ENCODE peak calls at places on chromosomes 16 and 17, in ten cellular contexts. One of them, this sample, is unnamed.

GRCh38 chr16:50740747-50741146 is 1.1 kb upstream of the CYLD start:
- DNase-seq in uterus: no peak
- DNase-seq in heart right ventricle: no peak
- DNase-seq in AG04450: no peak
- DNase-seq in endodermal cell: no peak
- DNase-seq in breast epithelium: no peak
- DNase-seq in neural progenitor cell: no peak
- DNase-seq in MM.1S: no peak
- DNase-seq in K562: no peak
- DNase-seq in transverse colon: no peak
- DNase-seq in this sample: no peak

GRCh38 chr17:72677714-72678390 is 414.6 kb downstream of the SLC39A11 start:
- DNase-seq in uterus: no peak
- DNase-seq in transverse colon: no peak
- DNase-seq in AG04450: peak
- DNase-seq in MM.1S: no peak
- DNase-seq in K562: no peak
- DNase-seq in heart right ventricle: no peak
- DNase-seq in breast epithelium: no peak
- DNase-seq in neural progenitor cell: no peak
- DNase-seq in endodermal cell: no peak
- DNase-seq in this sample: no peak

GRCh38 chr17:44719444-44719843 is 11.0 kb downstream of the DBF4B start:
- DNase-seq in uterus: no peak
- DNase-seq in MM.1S: no peak
- DNase-seq in K562: no peak
- DNase-seq in transverse colon: no peak
- DNase-seq in endodermal cell: no peak
- DNase-seq in breast epithelium: no peak
- DNase-seq in AG04450: no peak
- DNase-seq in neural progenitor cell: no peak
- DNase-seq in heart right ventricle: no peak
- DNase-seq in this sample: no peak

GRCh38 chr17:40550608-40551007 is 14.7 kb downstream of the CCR7 start:
- DNase-seq in K562: no peak
- DNase-seq in heart right ventricle: peak
- DNase-seq in transverse colon: peak
- DNase-seq in AG04450: no peak
- DNase-seq in endodermal cell: peak
- DNase-seq in uterus: peak
- DNase-seq in MM.1S: no peak
- DNase-seq in neural progenitor cell: no peak
- DNase-seq in breast epithelium: peak
- DNase-seq in this sample: peak

GRCh38 chr17:21286066-21286770 is 1.7 kb downstream of the MAP2K3 start:
- DNase-seq in transverse colon: peak
- DNase-seq in K562: peak
- DNase-seq in neural progenitor cell: peak
- DNase-seq in breast epithelium: peak
- DNase-seq in AG04450: peak
- DNase-seq in uterus: peak
- DNase-seq in heart right ventricle: peak
- DNase-seq in MM.1S: no peak
- DNase-seq in endodermal cell: no peak
- DNase-seq in this sample: peak

GRCh38 chr16:11402051-11402744 is 56.9 kb downstream of the RMI2 start:
- DNase-seq in AG04450: no peak
- DNase-seq in K562: no peak
- DNase-seq in uterus: no peak
- DNase-seq in neural progenitor cell: no peak
- DNase-seq in breast epithelium: no peak
- DNase-seq in transverse colon: no peak
- DNase-seq in MM.1S: no peak
- DNase-seq in endodermal cell: peak
- DNase-seq in heart right ventricle: no peak
- DNase-seq in this sample: no peak

GRCh38 chr16:57720142-57720575 is 15.4 kb upstream of the KATNB1 start:
- DNase-seq in endodermal cell: peak
- DNase-seq in neural progenitor cell: peak
- DNase-seq in heart right ventricle: peak
- DNase-seq in AG04450: peak
- DNase-seq in breast epithelium: no peak
- DNase-seq in uterus: no peak
- DNase-seq in K562: peak
- DNase-seq in transverse colon: peak
- DNase-seq in MM.1S: peak
- DNase-seq in this sample: peak

GRCh38 chr16:424033-424622 is 1.3 kb upstream of the RAB11FIP3 start:
- DNase-seq in K562: no peak
- DNase-seq in transverse colon: peak
- DNase-seq in AG04450: peak
- DNase-seq in uterus: peak
- DNase-seq in breast epithelium: no peak
- DNase-seq in heart right ventricle: peak
- DNase-seq in neural progenitor cell: peak
- DNase-seq in MM.1S: no peak
- DNase-seq in endodermal cell: no peak
- DNase-seq in this sample: peak

GRCh38 chr17:40314557-40314953 is 5.6 kb downstream of the RARA start:
- DNase-seq in AG04450: peak
- DNase-seq in uterus: peak
- DNase-seq in neural progenitor cell: no peak
- DNase-seq in transverse colon: peak
- DNase-seq in MM.1S: peak
- DNase-seq in K562: no peak
- DNase-seq in endodermal cell: peak
- DNase-seq in heart right ventricle: peak
- DNase-seq in breast epithelium: peak
- DNase-seq in this sample: peak

GRCh38 chr16:69365901-69366300 is 14.3 kb upstream of the TMED6 start:
- DNase-seq in transverse colon: no peak
- DNase-seq in AG04450: no peak
- DNase-seq in MM.1S: no peak
- DNase-seq in neural progenitor cell: no peak
- DNase-seq in breast epithelium: no peak
- DNase-seq in endodermal cell: no peak
- DNase-seq in heart right ventricle: no peak
- DNase-seq in K562: no peak
- DNase-seq in uterus: no peak
- DNase-seq in this sample: no peak

GRCh38 chr17:52744179-52744578 is 585.7 kb upstream of the CA10 start:
- DNase-seq in neural progenitor cell: no peak
- DNase-seq in AG04450: no peak
- DNase-seq in endodermal cell: no peak
- DNase-seq in breast epithelium: no peak
- DNase-seq in uterus: no peak
- DNase-seq in K562: no peak
- DNase-seq in MM.1S: no peak
- DNase-seq in heart right ventricle: no peak
- DNase-seq in transverse colon: no peak
- DNase-seq in this sample: no peak

GRCh38 chr17:27529230-27529796 is 73.1 kb downstream of the KSR1 start:
- DNase-seq in endodermal cell: no peak
- DNase-seq in transverse colon: no peak
- DNase-seq in uterus: no peak
- DNase-seq in breast epithelium: no peak
- DNase-seq in neural progenitor cell: no peak
- DNase-seq in MM.1S: no peak
- DNase-seq in heart right ventricle: no peak
- DNase-seq in AG04450: no peak
- DNase-seq in K562: peak
- DNase-seq in this sample: peak

GRCh38 chr17:50127661-50128361 is 2.1 kb downstream of the SAMD14 start:
- DNase-seq in K562: no peak
- DNase-seq in breast epithelium: no peak
- DNase-seq in uterus: no peak
- DNase-seq in AG04450: no peak
- DNase-seq in endodermal cell: peak
- DNase-seq in transverse colon: no peak
- DNase-seq in MM.1S: peak
- DNase-seq in heart right ventricle: no peak
- DNase-seq in neural progenitor cell: no peak
- DNase-seq in this sample: no peak

GRCh38 chr16:83335076-83335475 is 472.7 kb upstream of the HSBP1 start:
- DNase-seq in breast epithelium: no peak
- DNase-seq in transverse colon: no peak
- DNase-seq in MM.1S: no peak
- DNase-seq in heart right ventricle: no peak
- DNase-seq in K562: no peak
- DNase-seq in neural progenitor cell: no peak
- DNase-seq in AG04450: no peak
- DNase-seq in endodermal cell: no peak
- DNase-seq in uterus: no peak
- DNase-seq in this sample: no peak

GRCh38 chr16:83328936-83329335 is 478.8 kb upstream of the HSBP1 start:
- DNase-seq in endodermal cell: no peak
- DNase-seq in K562: no peak
- DNase-seq in uterus: no peak
- DNase-seq in AG04450: no peak
- DNase-seq in breast epithelium: no peak
- DNase-seq in neural progenitor cell: no peak
- DNase-seq in transverse colon: no peak
- DNase-seq in MM.1S: no peak
- DNase-seq in heart right ventricle: no peak
- DNase-seq in this sample: no peak

GRCh38 chr16:83329466-83329865 is 478.3 kb upstream of the HSBP1 start:
- DNase-seq in K562: no peak
- DNase-seq in transverse colon: no peak
- DNase-seq in uterus: no peak
- DNase-seq in heart right ventricle: no peak
- DNase-seq in breast epithelium: no peak
- DNase-seq in endodermal cell: no peak
- DNase-seq in neural progenitor cell: no peak
- DNase-seq in MM.1S: no peak
- DNase-seq in AG04450: no peak
- DNase-seq in this sample: no peak

GRCh38 chr16:83330251-83330650 is 477.5 kb upstream of the HSBP1 start:
- DNase-seq in MM.1S: no peak
- DNase-seq in uterus: no peak
- DNase-seq in AG04450: no peak
- DNase-seq in transverse colon: no peak
- DNase-seq in neural progenitor cell: no peak
- DNase-seq in heart right ventricle: no peak
- DNase-seq in breast epithelium: no peak
- DNase-seq in K562: no peak
- DNase-seq in endodermal cell: no peak
- DNase-seq in this sample: no peak
- TF ChIP-seq CTCF in MM.1S: no peak
- TF ChIP-seq CTCF in uterus: no peak
- TF ChIP-seq CTCF in AG04450: no peak
- TF ChIP-seq CTCF in transverse colon: no peak
- TF ChIP-seq CTCF in neural progenitor cell: peak
- TF ChIP-seq CTCF in heart right ventricle: no peak
- TF ChIP-seq CTCF in breast epithelium: no peak
- TF ChIP-seq CTCF in K562: no peak
- TF ChIP-seq CTCF in endodermal cell: peak
- TF ChIP-seq CTCF in this sample: no peak

GRCh38 chr17:2194778-2195417 is 108.7 kb downstream of the SMG6 start:
- DNase-seq in MM.1S: no peak
- DNase-seq in heart right ventricle: no peak
- DNase-seq in uterus: no peak
- DNase-seq in K562: no peak
- DNase-seq in neural progenitor cell: peak
- DNase-seq in endodermal cell: peak
- DNase-seq in AG04450: no peak
- DNase-seq in transverse colon: no peak
- DNase-seq in breast epithelium: no peak
- DNase-seq in this sample: no peak

GRCh38 chr17:2190014-2190413 is 113.6 kb downstream of the SMG6 start:
- DNase-seq in MM.1S: no peak
- DNase-seq in heart right ventricle: no peak
- DNase-seq in breast epithelium: no peak
- DNase-seq in AG04450: no peak
- DNase-seq in K562: no peak
- DNase-seq in transverse colon: peak
- DNase-seq in uterus: peak
- DNase-seq in endodermal cell: no peak
- DNase-seq in neural progenitor cell: no peak
- DNase-seq in this sample: no peak

GRCh38 chr17:2191227-2191626 is 112.4 kb downstream of the SMG6 start:
- DNase-seq in breast epithelium: no peak
- DNase-seq in AG04450: no peak
- DNase-seq in MM.1S: no peak
- DNase-seq in endodermal cell: no peak
- DNase-seq in uterus: no peak
- DNase-seq in heart right ventricle: no peak
- DNase-seq in transverse colon: no peak
- DNase-seq in K562: no peak
- DNase-seq in neural progenitor cell: peak
- DNase-seq in this sample: no peak

GRCh38 chr17:2191785-2192184 is 111.8 kb downstream of the SMG6 start:
- DNase-seq in uterus: no peak
- DNase-seq in heart right ventricle: no peak
- DNase-seq in AG04450: no peak
- DNase-seq in neural progenitor cell: no peak
- DNase-seq in MM.1S: no peak
- DNase-seq in breast epithelium: no peak
- DNase-seq in endodermal cell: no peak
- DNase-seq in K562: no peak
- DNase-seq in transverse colon: no peak
- DNase-seq in this sample: no peak

GRCh38 chr17:2192367-2193028 is 111.1 kb downstream of the SMG6 start:
- DNase-seq in uterus: no peak
- DNase-seq in K562: peak
- DNase-seq in heart right ventricle: no peak
- DNase-seq in transverse colon: peak
- DNase-seq in neural progenitor cell: no peak
- DNase-seq in endodermal cell: no peak
- DNase-seq in AG04450: peak
- DNase-seq in breast epithelium: no peak
- DNase-seq in MM.1S: no peak
- DNase-seq in this sample: no peak
- H3K27ac ChIP-seq in uterus: peak
- H3K27ac ChIP-seq in K562: peak
- H3K27ac ChIP-seq in heart right ventricle: peak
- H3K27ac ChIP-seq in transverse colon: peak
- H3K27ac ChIP-seq in neural progenitor cell: no peak
- H3K27ac ChIP-seq in endodermal cell: no peak
- H3K27ac ChIP-seq in AG04450: peak
- H3K27ac ChIP-seq in breast epithelium: peak
- H3K27ac ChIP-seq in MM.1S: no peak
- H3K27ac ChIP-seq in this sample: peak

GRCh38 chr16:30070490-30070889 is 4.9 kb downstream of the ALDOA start:
- DNase-seq in transverse colon: no peak
- DNase-seq in breast epithelium: no peak
- DNase-seq in K562: no peak
- DNase-seq in AG04450: no peak
- DNase-seq in uterus: no peak
- DNase-seq in neural progenitor cell: no peak
- DNase-seq in MM.1S: no peak
- DNase-seq in heart right ventricle: no peak
- DNase-seq in endodermal cell: no peak
- DNase-seq in this sample: no peak
- H3K4me3 ChIP-seq in transverse colon: no peak
- H3K4me3 ChIP-seq in breast epithelium: no peak
- H3K4me3 ChIP-seq in K562: peak
- H3K4me3 ChIP-seq in AG04450: no peak
- H3K4me3 ChIP-seq in uterus: no peak
- H3K4me3 ChIP-seq in neural progenitor cell: no peak
- H3K4me3 ChIP-seq in MM.1S: no peak
- H3K4me3 ChIP-seq in heart right ventricle: peak
- H3K4me3 ChIP-seq in endodermal cell: no peak
- H3K4me3 ChIP-seq in this sample: no peak

GRCh38 chr16:25481636-25482035 is 210.1 kb upstream of the HS3ST4 start:
- DNase-seq in breast epithelium: no peak
- DNase-seq in K562: no peak
- DNase-seq in endodermal cell: peak
- DNase-seq in uterus: no peak
- DNase-seq in neural progenitor cell: no peak
- DNase-seq in heart right ventricle: no peak
- DNase-seq in MM.1S: no peak
- DNase-seq in transverse colon: no peak
- DNase-seq in AG04450: no peak
- DNase-seq in this sample: no peak

GRCh38 chr16:25478476-25478875 is 213.3 kb upstream of the HS3ST4 start:
- DNase-seq in breast epithelium: no peak
- DNase-seq in endodermal cell: no peak
- DNase-seq in neural progenitor cell: no peak
- DNase-seq in MM.1S: no peak
- DNase-seq in K562: no peak
- DNase-seq in transverse colon: no peak
- DNase-seq in uterus: no peak
- DNase-seq in AG04450: no peak
- DNase-seq in heart right ventricle: no peak
- DNase-seq in this sample: no peak
- TF ChIP-seq CTCF in breast epithelium: no peak
- TF ChIP-seq CTCF in endodermal cell: no peak
- TF ChIP-seq CTCF in neural progenitor cell: no peak
- TF ChIP-seq CTCF in MM.1S: no peak
- TF ChIP-seq CTCF in K562: no peak
- TF ChIP-seq CTCF in transverse colon: no peak
- TF ChIP-seq CTCF in uterus: no peak
- TF ChIP-seq CTCF in AG04450: no peak
- TF ChIP-seq CTCF in heart right ventricle: no peak
- TF ChIP-seq CTCF in this sample: no peak